ENCODE peak calls at places on chromosomes 4 and X, in four cellular contexts. M, L, S and V are unnamed samples.

GRCh38 chr4:84938316-84938715 is 28.2 kb downstream of the WDFY3 start:
- DNase-seq in S (peak), L (no peak), M (no peak), V (no peak)

GRCh38 chr4:110104661-110105060 is 93.8 kb downstream of the ELOVL6 start:
- DNase-seq in M (no peak), L (no peak), S (no peak), V (no peak)

GRCh38 chr4:67292649-67293048 is 252.7 kb downstream of the CENPC start:
- DNase-seq in S (no peak), L (no peak), M (no peak), V (no peak)

GRCh38 chr4:4693258-4693657 is 151.4 kb upstream of the STX18 start:
- DNase-seq in L (no peak), M (no peak), S (peak), V (no peak)

GRCh38 chr4:35934370-35934981 is 309.8 kb downstream of the ARAP2 start:
- DNase-seq in L (peak), M (peak), S (peak), V (no peak)

GRCh38 chr4:52837716-52838558 is 24.2 kb upstream of the RASL11B start:
- DNase-seq in S (peak), L (no peak), M (no peak), V (no peak)

GRCh38 chr4:151806511-151806927 is 45.7 kb upstream of the GATB start:
- DNase-seq in M (no peak), S (no peak), L (no peak), V (no peak)

GRCh38 chr4:181548873-181549541 is 694.2 kb upstream of the TENM3 start:
- DNase-seq in L (no peak), M (peak), S (peak), V (peak)

GRCh38 chrX:19855700-19856381 is 31.6 kb downstream of the SH3KBP1 start:
- DNase-seq in L (no peak), M (no peak), S (no peak), V (no peak)

GRCh38 chr4:146333187-146333894 is 119.0 kb downstream of the REELD1 start:
- DNase-seq in S (peak), L (no peak), M (no peak), V (no peak)

GRCh38 chrX:22666441-22666840 is 333.3 kb upstream of the DDX53 start:
- DNase-seq in S (peak), L (peak), M (peak), V (no peak)

GRCh38 chr4:189235599-189235998 is 705.1 kb upstream of the FRG1 start:
- DNase-seq in S (no peak), M (no peak), L (no peak), V (no peak)

GRCh38 chr4:74111990-74112389 is 13.0 kb upstream of the CXCL2 start:
- DNase-seq in M (no peak), S (no peak), L (no peak), V (no peak)

GRCh38 chr4:108821056-108821925 is 58.4 kb upstream of the ETNPPL start:
- DNase-seq in M (no peak), L (no peak), S (no peak), V (no peak)
- TF ChIP-seq TCF7L2 in M (no peak), L (no peak), S (no peak), V (no peak)

GRCh38 chr4:15577508-15577907 is 77.6 kb downstream of the FBXL5 start:
- DNase-seq in S (no peak), M (no peak), L (no peak), V (no peak)

DNA sequence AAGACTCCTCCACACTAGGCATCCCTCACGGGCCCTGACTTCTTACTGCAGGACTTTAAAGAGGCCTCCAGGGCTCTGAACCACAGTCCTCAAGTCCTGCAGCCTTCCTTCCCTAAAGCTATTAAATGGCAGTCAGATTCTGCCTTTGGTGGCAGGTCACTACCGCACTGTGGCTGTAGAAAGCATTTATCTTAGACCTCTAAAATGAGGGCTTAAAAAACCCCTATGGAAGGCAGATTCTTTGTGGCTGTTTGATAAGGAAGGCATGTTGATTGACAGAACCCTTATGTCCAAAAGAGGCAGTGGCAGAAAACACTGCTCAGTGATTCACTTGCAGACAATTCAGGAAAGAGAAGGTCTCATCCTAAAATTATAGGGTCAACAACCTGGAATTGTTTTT is 79.2 kb downstream of the FBXL5 start:
- DNase-seq in M (no peak), S (no peak), L (no peak), V (no peak)
- TF ChIP-seq TCF7L2 in M (no peak), S (no peak), L (no peak), V (no peak)

GRCh38 chr4:184389978-184390518 is 84.3 kb downstream of the IRF2 start:
- DNase-seq in S (no peak), L (no peak), M (no peak), V (no peak)

GRCh38 chr4:184396001-184396400 is 78.3 kb downstream of the IRF2 start:
- DNase-seq in S (no peak), M (no peak), L (no peak), V (no peak)

GRCh38 chr4:184395451-184395917 is 78.9 kb downstream of the IRF2 start:
- DNase-seq in M (no peak), L (no peak), S (no peak), V (no peak)

GRCh38 chr4:184392321-184392720 is 82.0 kb downstream of the IRF2 start:
- DNase-seq in L (no peak), M (no peak), S (no peak), V (no peak)

DNA sequence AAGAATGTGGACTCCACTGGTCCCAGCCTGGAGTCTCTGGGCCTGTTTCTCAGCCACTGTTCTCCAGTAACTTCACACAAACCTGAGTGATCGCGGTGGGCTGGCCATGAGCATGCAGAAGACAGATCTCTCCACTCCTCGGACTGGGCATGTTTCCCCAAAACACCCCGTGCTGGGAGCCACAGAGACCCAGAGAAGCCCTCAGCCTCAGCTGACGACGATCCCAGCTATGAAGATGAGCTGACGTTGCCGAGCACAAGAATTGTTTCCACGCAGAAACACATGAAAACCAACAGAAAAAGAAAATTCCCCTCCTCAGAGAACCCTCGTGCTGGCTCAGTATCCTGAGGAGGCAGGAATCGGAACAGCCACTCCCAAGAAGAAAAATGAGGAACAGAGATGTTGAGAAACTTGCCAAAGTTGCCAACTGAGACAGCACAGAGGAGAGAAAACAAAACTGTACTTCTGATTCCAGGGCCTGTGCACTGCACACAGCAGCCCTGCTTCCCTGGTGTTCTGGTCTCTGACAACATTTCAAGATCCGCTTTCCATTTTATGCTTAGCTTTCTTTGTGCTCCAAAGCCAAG is 81.5 kb downstream of the IRF2 start:
- DNase-seq in S (no peak), L (no peak), M (no peak), V (no peak)
- TF ChIP-seq TCF7L2 in S (no peak), L (no peak), M (no peak), V (no peak)

DNA sequence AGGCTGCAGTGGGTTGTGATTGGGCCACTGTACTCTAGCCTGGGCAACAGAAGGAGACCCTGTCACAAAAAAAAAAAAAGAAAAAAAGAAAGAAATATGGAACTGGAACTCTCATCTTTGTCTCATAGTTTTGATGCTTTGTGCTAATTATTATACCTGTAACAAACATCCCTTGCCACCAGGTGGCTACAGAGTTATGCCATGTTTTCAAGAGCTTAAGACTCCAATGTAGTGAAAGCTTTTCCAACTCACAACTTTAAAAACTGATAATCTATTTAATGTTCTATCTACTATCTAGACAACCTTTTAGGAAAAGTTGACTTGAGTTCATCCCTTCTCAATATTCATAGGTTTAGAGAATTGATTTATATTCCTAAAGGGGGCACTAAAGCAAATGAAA is 42.4 kb downstream of the HTR2C start:
- DNase-seq in L (peak), M (no peak), S (peak), V (no peak)
- TF ChIP-seq TCF7L2 in L (no peak), M (no peak), S (no peak), V (no peak)

DNA sequence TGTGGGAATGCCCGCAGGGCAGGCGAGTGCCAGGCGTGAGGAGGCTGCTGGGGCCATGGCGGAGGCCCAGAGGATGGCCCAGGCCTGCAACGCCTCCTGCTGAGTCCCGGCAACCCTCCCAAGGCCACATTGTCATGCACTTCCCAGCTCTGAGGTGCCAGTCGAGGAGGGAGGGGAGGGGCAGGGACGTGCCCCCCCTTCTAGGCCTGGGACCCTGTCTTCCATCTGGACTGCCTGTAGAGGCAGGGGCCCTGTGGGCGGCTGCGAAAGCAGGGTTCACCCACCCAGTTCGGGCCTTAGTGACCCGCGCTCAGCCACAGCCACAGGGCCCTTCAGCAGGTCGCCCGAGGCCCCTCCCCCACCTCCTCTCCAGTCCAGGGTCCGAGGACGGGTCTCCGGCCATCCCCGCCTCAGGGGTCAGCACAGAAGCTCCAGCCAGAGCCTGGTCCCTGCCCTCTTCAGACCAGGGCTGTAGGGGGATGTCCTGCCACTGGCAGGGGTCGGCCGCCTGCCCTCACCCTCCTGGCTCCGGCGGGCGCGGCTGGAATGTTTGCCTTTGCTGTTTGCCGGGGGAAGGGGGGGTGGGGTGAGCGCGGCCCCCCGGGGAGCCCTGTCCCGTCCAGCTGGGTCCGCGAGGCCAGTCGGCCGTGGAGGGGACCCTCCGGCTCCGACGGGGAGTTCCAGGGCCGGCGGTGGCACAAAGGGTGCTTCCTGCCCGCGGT is 26.6 kb upstream of the FGFR3 start:
- DNase-seq in M (no peak), L (peak), S (peak), V (no peak)
- TF ChIP-seq TCF7L2 in M (no peak), L (no peak), S (no peak), V (no peak)

GRCh38 chr4:183434264-183435045 is 10.0 kb upstream of the CDKN2AIP start:
- DNase-seq in L (no peak), S (no peak), M (no peak), V (no peak)
- TF ChIP-seq TCF7L2 in L (no peak), S (no peak), M (no peak), V (no peak)

GRCh38 chrX:47991263-47992092 is 12.3 kb downstream of the ZNF182 start:
- DNase-seq in S (no peak), L (no peak), M (no peak), V (no peak)
- TF ChIP-seq TCF7L2 in S (no peak), L (no peak), M (no peak), V (no peak)